ENCODE peak calls at places on chromosome 3, in nine cellular contexts. M, B, Y, R, F, G, O, C and D are unnamed samples.
A peak's percentile ranks its signal among the peaks of the same experiment; 100 is the strongest.

GRCh38 chr3:69339766-69340165 is 46.1 kb downstream of the FRMD4B start:
- DNase-seq in M (no peak), B (no peak), Y (no peak), R (no peak), F (no peak), G (no peak), O (no peak), C (no peak), D (no peak)

GRCh38 chr3:194447657-194448056 is 39.1 kb downstream of the ATP13A3 start:
- DNase-seq in M (no peak), B (no peak), Y (no peak), R (no peak), F (no peak), G (no peak), O (no peak), C (no peak), D (no peak)

GRCh38 chr3:14322667-14323295 is 79.6 kb upstream of the SLC6A6 start:
- DNase-seq in M (peak; percentile 34), B (no peak), Y (no peak), R (no peak), F (no peak), G (no peak), O (no peak), C (no peak), D (no peak)

GRCh38 chr3:122975924-122976293 is 51.7 kb downstream of the SEMA5B start:
- DNase-seq in M (peak; percentile 9), B (no peak), Y (no peak), R (no peak), F (no peak), G (no peak), O (no peak), C (no peak), D (no peak)

GRCh38 chr3:60839242-60839641 is 412.0 kb downstream of the FHIT start:
- DNase-seq in M (peak; percentile 4), B (no peak), Y (peak; percentile 1), R (no peak), F (no peak), G (no peak), O (peak; percentile 23), C (no peak), D (no peak)

GRCh38 chr3:61699622-61700021 is 138.3 kb downstream of the PTPRG start:
- DNase-seq in M (no peak), B (no peak), Y (peak; percentile 35), R (no peak), F (no peak), G (no peak), O (no peak), C (no peak), D (no peak)

GRCh38 chr3:123383101-123384053 is 65.5 kb downstream of the ADCY5 start:
- DNase-seq in M (peak; percentile 72), B (peak; percentile 13), Y (peak; percentile 30), R (peak; percentile 35), F (peak; percentile 22), G (no peak), O (peak; percentile 26), C (no peak), D (no peak)

GRCh38 chr3:99638244-99638948 is at the start of gene COL8A1:
- DNase-seq in M (peak; percentile 83), B (peak; percentile 80), Y (peak; percentile 26), R (no peak), F (no peak), G (no peak), O (peak; percentile 14), C (peak; percentile 38), D (peak; percentile 62)

GRCh38 chr3:139538733-139539132 is 809 bp downstream of the RBP1 start:
- DNase-seq in M (no peak), B (no peak), Y (no peak), R (no peak), F (no peak), G (no peak), O (no peak), C (peak; percentile 28), D (peak; percentile 77)

GRCh38 chr3:98962189-98962930 is 60.9 kb upstream of the DCBLD2 start:
- DNase-seq in M (peak; percentile 94), B (peak; percentile 97), Y (no peak), R (no peak), F (peak; percentile 27), G (peak; percentile 76), O (no peak), C (no peak), D (no peak)

GRCh38 chr3:69113536-69113935 is 8.9 kb downstream of the LMOD3 start:
- DNase-seq in M (no peak), B (no peak), Y (no peak), R (no peak), F (no peak), G (no peak), O (no peak), C (no peak), D (no peak)

GRCh38 chr3:30332196-30333021 is 274.0 kb upstream of the TGFBR2 start:
- DNase-seq in M (no peak), B (no peak), Y (no peak), R (no peak), F (no peak), G (peak; percentile 52), O (no peak), C (no peak), D (no peak)

GRCh38 chr3:38368238-38368637 is 21.7 kb downstream of the XYLB start:
- DNase-seq in M (no peak), B (no peak), Y (no peak), R (no peak), F (no peak), G (peak; percentile 29), O (no peak), C (no peak), D (no peak)